ENCODE peak calls at places on chromosome 2, in ten cellular contexts. O is tibial nerve, F is right lobe of liver, W is Peyer's patch, Z is stomach, L is heart left ventricle, G is upper lobe of left lung, C is prostate gland, N is body of pancreas, B is A549. S is an unnamed sample.

GRCh38 chr2:164967349-164967748 is 12.0 kb upstream of the SLC38A11 start:
- DNase-seq in O (no peak), F (no peak), W (no peak), Z (no peak), L (no peak), G (no peak), C (no peak), N (no peak), B (no peak), S (no peak)

GRCh38 chr2:30264236-30264635 is 32.9 kb downstream of the LBH start:
- DNase-seq in O (no peak), F (no peak), W (no peak), Z (no peak), L (no peak), G (no peak), C (no peak), N (no peak), B (no peak), S (no peak)

GRCh38 chr2:12120281-12121150 is 374.1 kb downstream of the LPIN1 start:
- DNase-seq in O (no peak), F (no peak), W (no peak), Z (no peak), L (no peak), G (no peak), C (no peak), N (no peak), B (no peak), S (no peak)

GRCh38 chr2:39424951-39425350 is 12.1 kb downstream of the MAP4K3 start:
- DNase-seq in O (no peak), F (no peak), W (no peak), Z (no peak), L (no peak), G (no peak), C (no peak), N (no peak), B (no peak), S (no peak)

GRCh38 chr2:69089244-69089643 is 76.3 kb downstream of the ANTXR1 start:
- DNase-seq in O (no peak), F (no peak), W (no peak), Z (no peak), L (no peak), G (no peak), C (no peak), N (no peak), B (peak), S (no peak)

GRCh38 chr2:220891405-220891804 is 680.7 kb downstream of the EPHA4 start:
- DNase-seq in O (no peak), F (no peak), W (no peak), Z (no peak), L (no peak), G (no peak), C (no peak), N (no peak), B (peak), S (no peak)

GRCh38 chr2:71880846-71881610 is 266.6 kb downstream of the CYP26B1 start:
- DNase-seq in O (peak), F (no peak), W (no peak), Z (no peak), L (no peak), G (peak), C (no peak), N (peak), B (peak), S (peak)

GRCh38 chr2:37205689-37206341 is 9.5 kb downstream of the CEBPZOS start:
- DNase-seq in O (no peak), F (no peak), W (no peak), Z (no peak), L (no peak), G (no peak), C (no peak), N (no peak), B (no peak), S (no peak)

GRCh38 chr2:177622516-177622915 is 229.9 kb downstream of the AGPS start:
- DNase-seq in O (no peak), F (no peak), W (no peak), Z (no peak), L (no peak), G (no peak), C (no peak), N (peak), B (no peak), S (no peak)

GRCh38 chr2:140990416-140990815 is 1140.4 kb downstream of the LRP1B start:
- DNase-seq in O (no peak), F (no peak), W (no peak), Z (no peak), L (no peak), G (no peak), C (no peak), N (no peak), B (peak), S (no peak)

GRCh38 chr2:16625201-16625729 is 40.4 kb downstream of the CYRIA start:
- DNase-seq in O (no peak), F (no peak), W (no peak), Z (no peak), L (peak), G (peak), C (no peak), N (peak), B (no peak), S (peak)

GRCh38 chr2:214293593-214293992 is 117.3 kb upstream of the VWC2L start:
- DNase-seq in O (no peak), F (no peak), W (no peak), Z (no peak), L (no peak), G (no peak), C (no peak), N (no peak), B (no peak), S (no peak)

GRCh38 chr2:105432749-105433148 is 33.9 kb upstream of the FHL2 start:
- DNase-seq in O (no peak), F (no peak), W (no peak), Z (peak), L (no peak), G (no peak), C (peak), N (no peak), B (no peak), S (no peak)

GRCh38 chr2:201361078-201361477 is 3.9 kb upstream of the FLACC1 start:
- DNase-seq in O (no peak), F (no peak), W (no peak), Z (no peak), L (no peak), G (no peak), C (no peak), N (no peak), B (no peak), S (no peak)

GRCh38 chr2:27073782-27074181 is 2.3 kb upstream of the OST4 start:
- DNase-seq in O (no peak), F (no peak), W (no peak), Z (no peak), L (no peak), G (no peak), C (no peak), N (no peak), B (no peak), S (no peak)

GRCh38 chr2:61177727-61178549 is 15.9 kb downstream of the C2orf74 start:
- DNase-seq in O (no peak), F (no peak), W (peak), Z (peak), L (no peak), G (peak), C (peak), N (peak), B (peak), S (peak)

GRCh38 chr2:25323042-25323514 is 18.6 kb downstream of the DNMT3A start:
- DNase-seq in O (no peak), F (no peak), W (no peak), Z (no peak), L (no peak), G (no peak), C (no peak), N (no peak), B (no peak), S (no peak)

GRCh38 chr2:151544449-151544848 is 134.7 kb downstream of the RIF1 start:
- DNase-seq in O (no peak), F (no peak), W (no peak), Z (no peak), L (no peak), G (no peak), C (no peak), N (no peak), B (no peak), S (no peak)

GRCh38 chr2:136248242-136248641 is 130.3 kb upstream of the CXCR4 start:
- DNase-seq in O (no peak), F (no peak), W (no peak), Z (no peak), L (no peak), G (no peak), C (no peak), N (no peak), B (peak), S (no peak)

GRCh38 chr2:1550658-1551316 is 137.5 kb downstream of the TPO start:
- DNase-seq in O (no peak), F (peak), W (peak), Z (peak), L (peak), G (peak), C (peak), N (peak), B (peak), S (peak)

GRCh38 chr2:79909521-79909920 is 395.0 kb downstream of the LRRTM1 start:
- DNase-seq in O (no peak), F (no peak), W (no peak), Z (no peak), L (no peak), G (no peak), C (no peak), N (no peak), B (no peak), S (no peak)

GRCh38 chr2:99471635-99472326 is 18.0 kb downstream of the REV1 start:
- DNase-seq in O (no peak), F (no peak), W (no peak), Z (no peak), L (no peak), G (no peak), C (no peak), N (no peak), B (no peak), S (no peak)

GRCh38 chr2:119289093-119289492 is 65.5 kb downstream of the STEAP3 start:
- DNase-seq in O (no peak), F (no peak), W (no peak), Z (no peak), L (no peak), G (no peak), C (no peak), N (peak), B (no peak), S (no peak)

GRCh38 chr2:112803691-112804521 is 19.6 kb upstream of the IL1A start:
- DNase-seq in O (no peak), F (no peak), W (no peak), Z (no peak), L (no peak), G (no peak), C (no peak), N (no peak), B (peak), S (no peak)

GRCh38 chr2:138782378-138782777 is 2.2 kb upstream of the NXPH2 start:
- DNase-seq in O (no peak), F (no peak), W (no peak), Z (no peak), L (no peak), G (no peak), C (no peak), N (no peak), B (no peak), S (no peak)

GRCh38 chr2:158518083-158518482 is 61.3 kb downstream of the PKP4 start:
- DNase-seq in O (no peak), F (no peak), W (no peak), Z (no peak), L (no peak), G (no peak), C (no peak), N (no peak), B (peak), S (no peak)

GRCh38 chr2:208373460-208374089 is 33.0 kb upstream of the PTH2R start:
- DNase-seq in O (no peak), F (no peak), W (no peak), Z (no peak), L (no peak), G (no peak), C (peak), N (peak), B (peak), S (no peak)

GRCh38 chr2:190334479-190335224 is 8.7 kb upstream of the INPP1 start:
- DNase-seq in O (no peak), F (peak), W (no peak), Z (no peak), L (no peak), G (no peak), C (no peak), N (peak), B (peak), S (no peak)

GRCh38 chr2:59076079-59076619 is 835.0 kb upstream of the FANCL start:
- DNase-seq in O (no peak), F (no peak), W (no peak), Z (no peak), L (no peak), G (no peak), C (no peak), N (no peak), B (no peak), S (no peak)

GRCh38 chr2:218082586-218083351 is 13.7 kb downstream of the RUFY4 start:
- DNase-seq in O (no peak), F (no peak), W (no peak), Z (no peak), L (no peak), G (no peak), C (no peak), N (no peak), B (no peak), S (no peak)

DNA sequence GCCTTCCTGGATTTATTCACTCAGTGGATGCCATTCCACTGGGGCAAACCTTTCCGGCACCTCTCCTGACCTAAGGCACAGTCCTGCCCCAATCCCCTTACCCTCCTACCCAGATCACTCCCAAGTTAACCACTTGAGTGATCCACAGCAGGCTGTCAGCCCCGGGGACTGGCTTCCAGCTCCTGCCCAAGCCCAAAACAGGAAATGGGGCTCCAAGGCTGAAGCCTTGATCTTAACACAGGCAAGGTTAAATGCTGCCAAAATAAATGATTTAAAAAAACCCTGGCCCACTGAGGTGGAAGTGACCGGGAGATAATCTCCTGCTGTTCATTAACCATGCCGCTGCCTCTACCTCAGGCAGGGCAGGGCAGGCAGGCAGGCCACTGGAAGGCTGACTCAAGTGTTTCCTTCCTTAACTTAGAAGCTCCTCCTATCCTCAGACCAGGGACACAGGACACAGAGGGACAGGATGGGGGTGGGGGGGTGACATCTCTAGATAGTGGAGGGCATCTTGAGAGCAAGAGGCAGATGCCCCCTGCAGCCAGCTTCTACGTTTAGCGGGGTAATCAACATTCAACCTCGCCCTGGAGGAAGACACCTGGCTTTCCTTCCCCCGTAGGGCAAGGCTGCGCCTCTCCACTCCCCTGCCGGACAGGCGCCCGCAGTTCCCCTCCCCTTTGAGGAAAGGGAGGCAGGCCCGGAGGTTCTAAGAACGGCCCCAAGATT is 1.3 kb downstream of the RAB11FIP5 start:
- DNase-seq in O (no peak), F (peak), W (peak), Z (peak), L (peak), G (peak), C (no peak), N (peak), B (peak), S (peak)
- H3K4me3 ChIP-seq in O (peak), F (peak), W (peak), Z (peak), L (peak), G (peak), C (peak), N (no peak), B (peak), S (peak)

GRCh38 chr2:3868012-3868411 is 164.6 kb downstream of the DCDC2C start:
- DNase-seq in O (no peak), F (no peak), W (no peak), Z (no peak), L (no peak), G (no peak), C (no peak), N (no peak), B (no peak), S (no peak)
- TF ChIP-seq CTCF in O (no peak), F (no peak), W (no peak), Z (no peak), L (no peak), G (no peak), C (no peak), N (no peak), B (no peak), S (no peak)

DNA sequence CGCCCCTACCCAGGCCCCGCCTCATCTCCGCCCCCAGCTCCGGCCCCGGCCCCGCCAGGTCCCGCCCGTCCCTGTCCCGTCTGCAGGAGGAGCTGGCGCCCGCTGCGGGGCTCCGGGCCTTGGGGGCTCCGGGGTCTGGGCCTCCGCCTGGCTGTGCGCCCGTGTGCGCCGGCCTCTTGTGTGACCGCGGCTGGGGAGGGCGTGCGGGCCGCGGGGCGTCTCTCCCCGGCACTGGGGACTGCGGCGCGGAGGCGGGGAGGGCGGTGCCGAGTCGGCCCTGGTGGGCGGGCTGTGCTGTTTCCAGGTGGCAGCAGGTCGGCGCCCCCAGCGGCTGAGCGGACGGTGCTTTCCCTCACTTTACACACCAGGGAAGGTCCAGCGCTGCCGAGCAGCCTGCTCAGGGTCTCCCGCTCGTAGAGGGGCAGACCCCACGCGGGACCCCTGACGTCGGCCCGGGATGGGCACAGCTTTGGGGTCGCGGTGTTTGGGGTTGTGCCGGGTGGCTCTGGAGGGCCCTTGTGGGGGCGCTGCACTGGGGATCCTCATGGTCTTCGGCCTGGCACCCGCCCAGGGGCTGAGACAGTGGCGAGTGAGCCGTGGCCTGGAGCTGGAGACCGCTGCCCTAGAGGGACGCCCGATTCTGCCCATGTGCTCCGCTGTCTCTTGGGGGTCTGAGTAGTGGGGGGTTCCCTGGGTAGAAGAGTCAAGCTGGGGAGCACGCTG is 727 bp downstream of the ING5 start:
- DNase-seq in O (peak), F (peak), W (peak), Z (peak), L (peak), G (peak), C (peak), N (peak), B (peak), S (peak)
- TF ChIP-seq POLR2A in O (no peak), F (no peak), W (no peak), Z (no peak), L (no peak), G (no peak), C (no peak), N (peak), B (no peak), S (no peak)

GRCh38 chr2:191927991-191928390 is 81.1 kb upstream of the CAVIN2 start:
- DNase-seq in O (no peak), F (no peak), W (no peak), Z (no peak), L (no peak), G (peak), C (no peak), N (no peak), B (no peak), S (no peak)
- H3K4me3 ChIP-seq in O (no peak), F (no peak), W (no peak), Z (no peak), L (no peak), G (no peak), C (no peak), N (no peak), B (no peak), S (no peak)

GRCh38 chr2:239962890-239963591 is 62.1 kb downstream of the NDUFA10 start:
- DNase-seq in O (no peak), F (no peak), W (no peak), Z (no peak), L (peak), G (no peak), C (no peak), N (no peak), B (no peak), S (no peak)

GRCh38 chr2:239961662-239962220 is 63.4 kb downstream of the NDUFA10 start:
- DNase-seq in O (no peak), F (no peak), W (no peak), Z (no peak), L (no peak), G (peak), C (no peak), N (no peak), B (no peak), S (no peak)

GRCh38 chr2:239959059-239959971 is 65.8 kb downstream of the NDUFA10 start:
- DNase-seq in O (no peak), F (no peak), W (no peak), Z (no peak), L (no peak), G (peak), C (no peak), N (no peak), B (no peak), S (no peak)

GRCh38 chr2:239963646-239964205 is 61.4 kb downstream of the NDUFA10 start:
- DNase-seq in O (no peak), F (no peak), W (no peak), Z (peak), L (no peak), G (peak), C (no peak), N (no peak), B (no peak), S (no peak)

DNA sequence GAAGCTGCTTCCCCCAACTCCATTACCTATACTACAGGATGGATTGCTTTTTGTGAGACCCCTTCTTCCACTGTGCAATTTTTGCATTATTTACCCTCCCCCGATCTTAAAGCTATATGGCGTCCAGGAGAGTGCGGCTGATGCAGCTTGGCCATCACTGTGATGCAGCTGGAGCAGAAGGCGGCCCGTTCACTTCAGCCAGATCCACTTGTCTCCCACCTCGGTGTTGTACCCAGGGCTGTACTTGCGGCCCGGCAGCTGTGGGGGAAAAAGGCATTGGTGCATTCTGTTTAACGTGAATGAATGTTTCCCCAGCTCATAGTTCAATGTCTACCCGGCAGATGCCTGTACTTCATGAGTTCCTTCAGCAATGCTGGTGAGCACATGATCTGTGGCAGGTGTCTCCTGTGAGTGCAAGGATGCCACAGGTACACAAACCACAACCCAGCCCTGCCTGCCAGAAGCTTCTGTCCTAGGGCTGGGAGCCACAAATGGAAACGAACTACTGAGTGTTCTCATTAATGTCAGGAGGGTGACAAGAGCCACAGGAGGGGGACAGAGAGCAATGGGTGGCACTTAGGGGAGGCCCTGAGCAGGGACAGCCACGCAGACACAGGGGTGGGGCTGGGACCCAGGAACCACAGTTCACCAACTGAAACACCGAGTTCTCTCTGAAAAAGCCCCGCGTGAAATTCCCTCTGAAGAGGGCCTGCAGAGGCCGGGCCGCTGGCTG is 64.0 kb downstream of the NDUFA10 start:
- DNase-seq in O (no peak), F (no peak), W (no peak), Z (no peak), L (no peak), G (peak), C (no peak), N (no peak), B (no peak), S (no peak)
- TF ChIP-seq CTCF in O (no peak), F (no peak), W (no peak), Z (no peak), L (no peak), G (no peak), C (no peak), N (no peak), B (no peak), S (no peak)

S was measured in lower leg skin.